ENCODE peak calls at places on chromosomes 2 and 18, in five cellular contexts. L is IMR-90, Y is GM06990, R is heart right ventricle, T is endothelial cell. B is an unnamed sample.

GRCh38 chr2:197577446-197577845 is 61.6 kb downstream of the MOB4 start:
- DNase-seq in L (no peak), Y (no peak), R (no peak), T (no peak), B (no peak)

GRCh38 chr2:5981241-5982055 is 289.3 kb downstream of the SOX11 start:
- DNase-seq in L (peak), Y (no peak), R (no peak), T (peak), B (no peak)

GRCh38 chr2:132632000-132632649 is 37.9 kb downstream of the LYPD1 start:
- DNase-seq in L (peak), Y (no peak), R (no peak), T (no peak), B (peak)

GRCh38 chr18:23920054-23920453 is 94.5 kb upstream of the TTC39C start:
- DNase-seq in L (peak), Y (no peak), R (no peak), T (no peak), B (no peak)

GRCh38 chr2:65918760-65919187 is 486.4 kb upstream of the SPRED2 start:
- DNase-seq in L (no peak), Y (no peak), R (no peak), T (no peak), B (no peak)

GRCh38 chr2:160039166-160039903 is 23.1 kb downstream of the PLA2R1 start:
- DNase-seq in L (peak), Y (no peak), R (no peak), T (no peak), B (peak)

GRCh38 chr18:50466634-50467033 is 91.8 kb downstream of the SKA1 start:
- DNase-seq in L (no peak), Y (no peak), R (no peak), T (no peak), B (no peak)

GRCh38 chr2:226798422-226799210 is 1.0 kb downstream of the IRS1 start:
- DNase-seq in L (peak), Y (peak), R (peak), T (peak), B (no peak)

GRCh38 chr18:61333746-61334490 is 688 bp downstream of the CDH20 start:
- DNase-seq in L (no peak), Y (peak), R (peak), T (peak), B (no peak)

GRCh38 chr18:62784966-62785413 is 69.6 kb downstream of the PHLPP1 start:
- DNase-seq in L (peak), Y (no peak), R (no peak), T (no peak), B (no peak)

GRCh38 chr2:124678043-124678442 is 653.0 kb downstream of the CNTNAP5 start:
- DNase-seq in L (peak), Y (no peak), R (no peak), T (no peak), B (no peak)

GRCh38 chr18:723541-723940 is 11.1 kb upstream of the ENOSF1 start:
- DNase-seq in L (no peak), Y (no peak), R (no peak), T (no peak), B (no peak)

GRCh38 chr18:250685-251084 is 17.2 kb downstream of the THOC1 start:
- DNase-seq in L (peak), Y (no peak), R (no peak), T (no peak), B (no peak)

GRCh38 chr2:162317910-162318279 is 589 bp downstream of the IFIH1 start:
- DNase-seq in L (no peak), Y (peak), R (peak), T (peak), B (no peak)

GRCh38 chr2:31324000-31324633 is 90.2 kb downstream of the EHD3 start:
- DNase-seq in L (no peak), Y (peak), R (no peak), T (no peak), B (no peak)

GRCh38 chr2:19426144-19426543 is 67.7 kb upstream of the OSR1 start:
- DNase-seq in L (no peak), Y (no peak), R (no peak), T (no peak), B (no peak)

GRCh38 chr2:101802329-101802728 is 104.8 kb downstream of the MAP4K4 start:
- DNase-seq in L (no peak), Y (no peak), R (no peak), T (no peak), B (no peak)

GRCh38 chr2:208929894-208930427 is 493.9 kb upstream of the MAP2 start:
- DNase-seq in L (no peak), Y (no peak), R (no peak), T (no peak), B (no peak)

GRCh38 chr2:238838786-238839327 is 9.0 kb upstream of the TWIST2 start:
- DNase-seq in L (no peak), Y (no peak), R (no peak), T (no peak), B (no peak)

GRCh38 chr18:10139783-10140410 is 226.1 kb downstream of the VAPA start:
- DNase-seq in L (peak), Y (no peak), R (no peak), T (no peak), B (no peak)

GRCh38 chr2:236688563-236689392 is 119.2 kb downstream of the ACKR3 start:
- DNase-seq in L (no peak), Y (no peak), R (no peak), T (no peak), B (no peak)

GRCh38 chr2:20653695-20654306 is 2.9 kb upstream of the HS1BP3 start:
- DNase-seq in L (no peak), Y (no peak), R (no peak), T (no peak), B (no peak)

GRCh38 chr2:3111267-3111666 is 266.4 kb downstream of the EIPR1 start:
- DNase-seq in L (no peak), Y (no peak), R (no peak), T (no peak), B (no peak)

GRCh38 chr2:148546270-148546669 is 98.3 kb upstream of the EPC2 start:
- DNase-seq in L (no peak), Y (no peak), R (no peak), T (no peak), B (no peak)

GRCh38 chr2:214593723-214594122 is 182.9 kb downstream of the VWC2L start:
- DNase-seq in L (peak), Y (no peak), R (no peak), T (no peak), B (peak)

GRCh38 chr2:80288576-80288975 is 16.0 kb downstream of the LRRTM1 start:
- DNase-seq in L (no peak), Y (no peak), R (no peak), T (no peak), B (no peak)

GRCh38 chr2:6653281-6653750 is 212.4 kb downstream of the CMPK2 start:
- DNase-seq in L (no peak), Y (no peak), R (no peak), T (no peak), B (no peak)

GRCh38 chr2:23456881-23457760 is 72.1 kb downstream of the KLHL29 start:
- DNase-seq in L (peak), Y (no peak), R (no peak), T (no peak), B (peak)

GRCh38 chr2:66729391-66729790 is 294.5 kb downstream of the MEIS1 start:
- DNase-seq in L (peak), Y (no peak), R (no peak), T (no peak), B (no peak)

GRCh38 chr18:11504962-11505361 is 104.4 kb upstream of the SLC35G4 start:
- DNase-seq in L (no peak), Y (no peak), R (no peak), T (no peak), B (no peak)

GRCh38 chr2:91477731-91478672 is 2786.5 kb downstream of the RPIA start:
- DNase-seq in L (no peak), Y (peak), R (peak), T (no peak), B (no peak)

GRCh38 chr2:164737612-164738081 is 104.0 kb downstream of the COBLL1 start:
- DNase-seq in L (peak), Y (peak), R (peak), T (peak), B (no peak)

GRCh38 chr2:142165790-142166189 is 35.0 kb upstream of the LRP1B start:
- DNase-seq in L (peak), Y (no peak), R (no peak), T (peak), B (no peak)

GRCh38 chr2:71700041-71700879 is 246.9 kb downstream of the DYSF start:
- DNase-seq in L (no peak), Y (no peak), R (no peak), T (no peak), B (no peak)

GRCh38 chr18:7735194-7735593 is 168.1 kb downstream of the PTPRM start:
- DNase-seq in L (no peak), Y (no peak), R (no peak), T (no peak), B (no peak)

GRCh38 chr2:25145803-25146202 is 22.6 kb downstream of the POMC start:
- DNase-seq in L (no peak), Y (no peak), R (no peak), T (no peak), B (no peak)

GRCh38 chr2:190912731-190913130 is 32.1 kb downstream of the GLS start:
- DNase-seq in L (peak), Y (no peak), R (no peak), T (no peak), B (no peak)

GRCh38 chr2:43950383-43951008 is 45.3 kb downstream of the LRPPRC start:
- DNase-seq in L (peak), Y (no peak), R (no peak), T (peak), B (no peak)
- TF ChIP-seq CTCF in L (peak), Y (peak), R (peak), T (peak), B (peak)

GRCh38 chr2:106886916-106887758 is 1.2 kb upstream of the ST6GAL2 start:
- DNase-seq in L (no peak), Y (peak), R (peak), T (peak), B (no peak)
- TF ChIP-seq CTCF in L (no peak), Y (no peak), R (no peak), T (no peak), B (no peak)

GRCh38 chr2:181241366-181241765 is 215.8 kb upstream of the ITGA4 start:
- DNase-seq in L (no peak), Y (no peak), R (no peak), T (no peak), B (no peak)

GRCh38 chr2:181235683-181236459 is 221.3 kb upstream of the ITGA4 start:
- DNase-seq in L (no peak), Y (peak), R (no peak), T (no peak), B (no peak)

GRCh38 chr2:181240844-181241243 is 216.3 kb upstream of the ITGA4 start:
- DNase-seq in L (no peak), Y (no peak), R (no peak), T (no peak), B (no peak)

GRCh38 chr2:181243319-181243718 is 213.9 kb upstream of the ITGA4 start:
- DNase-seq in L (no peak), Y (no peak), R (no peak), T (no peak), B (no peak)

GRCh38 chr2:181239400-181239799 is 217.8 kb upstream of the ITGA4 start:
- DNase-seq in L (no peak), Y (no peak), R (no peak), T (no peak), B (no peak)
- TF ChIP-seq CTCF in L (peak), Y (peak), R (no peak), T (peak), B (peak)

DNA sequence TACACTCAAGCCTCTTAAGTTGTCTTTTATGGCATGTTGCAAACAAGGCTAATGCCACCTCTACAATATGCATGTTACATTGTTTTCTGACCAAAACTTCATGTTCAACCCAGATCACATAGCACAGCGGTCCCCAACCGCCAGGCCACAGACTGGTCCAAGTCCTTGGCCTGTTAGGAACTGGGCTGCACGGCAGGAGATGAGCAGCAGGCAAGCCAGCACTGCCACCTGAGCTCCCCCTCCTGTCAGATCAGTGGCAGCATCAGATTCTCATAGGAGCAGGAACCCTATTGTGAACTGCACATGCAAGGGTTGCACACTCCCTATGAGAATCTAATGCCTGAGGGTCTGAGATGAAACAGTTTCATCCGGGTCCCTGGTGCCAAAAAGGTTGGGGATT is 324.8 kb upstream of the CHAC2 start:
- DNase-seq in L (no peak), Y (no peak), R (no peak), T (peak), B (no peak)
- TF ChIP-seq CTCF in L (no peak), Y (peak), R (no peak), T (no peak), B (peak)